ENCODE peak calls at places on chromosomes 1 and 21, in seven cellular contexts. D is NCI-H774; W is activated naive CD8-positive, alpha-beta T cell treated with anti-CD3 and anti-CD28 coated beads for 36 hours; R is activated CD8-positive, alpha-beta memory T cell treated with anti-CD3 and anti-CD28 coated beads for 24 hours; Q is Kasumi-1; U is stromal cell of bone marrow; B is stimulated activated CD8-positive, alpha-beta memory T cell treated with anti-CD3 and anti-CD28 coated beads, Interleukin-12 subunit alpha, Interleukin-12 subunit beta, amount 100 ng/mL, for 1 hour. P is an unnamed sample.
A peak's percentile ranks its signal among the peaks of the same experiment; 100 is the strongest.

GRCh38 chr1:156786640-156787039 is 19.3 kb downstream of the PRCC start:
- DNase-seq in R (peak; percentile 43), D (no peak), U (no peak), W (no peak), B (no peak), Q (no peak), P (no peak)

GRCh38 chr21:31184462-31184861 is 146.2 kb upstream of the KRTAP19-8 start:
- DNase-seq in R (peak; percentile 80), U (no peak), W (peak; percentile 70), Q (no peak), B (peak; percentile 50), D (no peak), P (peak; percentile 78)

GRCh38 chr1:201648911-201649775 is 110.2 kb downstream of the NAV1 start:
- DNase-seq in B (no peak), Q (no peak), R (no peak), D (no peak), W (no peak), U (no peak), P (no peak)

GRCh38 chr1:229410370-229410691 is 23.6 kb downstream of the ACTA1 start:
- DNase-seq in R (no peak), B (no peak), D (no peak), Q (peak; percentile 66), W (no peak), U (no peak), P (peak; percentile 36)

GRCh38 chr21:23876925-23877558 is 1730.2 kb downstream of the MRPL39 start:
- DNase-seq in B (no peak), Q (no peak), R (no peak), U (no peak), D (no peak), W (no peak), P (no peak)

GRCh38 chr1:231431665-231432415 is 9.8 kb upstream of the EGLN1 start:
- DNase-seq in B (no peak), Q (no peak), W (no peak), U (no peak), D (no peak), R (no peak), P (no peak)

GRCh38 chr1:172727956-172728603 is 69.2 kb downstream of the FASLG start:
- DNase-seq in W (peak; percentile 49), R (no peak), Q (peak; percentile 59), D (no peak), U (no peak), B (no peak), P (peak; percentile 68)

GRCh38 chr21:14740692-14741091 is 194.6 kb upstream of the SAMSN1 start:
- DNase-seq in Q (no peak), B (no peak), U (no peak), W (no peak), R (no peak), D (no peak), P (no peak)

GRCh38 chr21:41947596-41948403 is 6.0 kb downstream of the C2CD2 start:
- DNase-seq in R (no peak), Q (no peak), D (no peak), U (no peak), B (no peak), W (no peak), P (no peak)

GRCh38 chr1:245153645-245154428 is 948 bp upstream of the KIF26B start:
- DNase-seq in D (peak; percentile 25), Q (peak; percentile 36), U (no peak), W (peak; percentile 10), R (peak; percentile 74), B (no peak), P (peak; percentile 25)

GRCh38 chr1:17128361-17128760 is 9.1 kb upstream of the PADI2 start:
- DNase-seq in U (peak; percentile 77), D (no peak), B (no peak), R (no peak), W (no peak), Q (peak; percentile 80), P (no peak)

GRCh38 chr1:210236840-210237409 is 4.3 kb downstream of the SERTAD4 start:
- DNase-seq in U (peak; percentile 92), W (no peak), Q (no peak), B (no peak), R (no peak), D (no peak), P (no peak)

GRCh38 chr21:41196990-41197389 is 29.0 kb downstream of the BACE2 start:
- DNase-seq in R (no peak), D (no peak), U (no peak), Q (no peak), W (no peak), B (no peak), P (no peak)

GRCh38 chr1:83760211-83760978 is 238.5 kb downstream of the TTLL7 start:
- DNase-seq in B (no peak), W (no peak), Q (no peak), D (no peak), U (no peak), R (no peak), P (no peak)

P was measured in activated CD8-positive, alpha-beta T cell treated with anti-CD3 and anti-CD28 coated beads, Interleukin-2, amount 10 ng/mL, durations not matched to agents 7 days and 5 days.